ENCODE peak calls at places on chromosome 14, in seven cellular contexts. Y is pancreas, C is cardiac muscle cell, M is spleen, E is ovary, K is esophagus squamous epithelium, T is breast epithelium. Z is an unnamed sample. For H3K4me1, the result is how much of the 10 kb centered on the place peaks cover.

GRCh38 chr14:105193916-105194782 is 13.0 kb upstream of the NUDT14 start:
- DNase-seq in Y (no peak), C (no peak), M (no peak), E (no peak), K (no peak), T (no peak), Z (no peak)

GRCh38 chr14:55052259-55052930 is 948 bp downstream of the MAPK1IP1L start:
- DNase-seq in Y (no peak), C (no peak), M (no peak), E (no peak), K (no peak), T (no peak), Z (no peak)

GRCh38 chr14:71206766-71207371 is 299.6 kb downstream of the PCNX1 start:
- DNase-seq in Y (peak), C (no peak), M (no peak), E (no peak), K (no peak), T (peak), Z (no peak)

GRCh38 chr14:99560946-99561683 is 42.9 kb downstream of the CCDC85C start:
- DNase-seq in Y (peak), C (no peak), M (no peak), E (no peak), K (no peak), T (peak), Z (no peak)

GRCh38 chr14:101369194-101369915 is 191.9 kb upstream of the DIO3 start:
- DNase-seq in Y (no peak), C (no peak), M (no peak), E (peak), K (no peak), T (peak), Z (no peak)

GRCh38 chr14:70692210-70692609 is 50.5 kb downstream of the TTC9 start:
- DNase-seq in Y (no peak), C (no peak), M (no peak), E (no peak), K (no peak), T (peak), Z (no peak)

GRCh38 chr14:93903342-93904184 is 23.6 kb upstream of the FAM181A start:
- DNase-seq in Y (no peak), C (peak), M (no peak), E (no peak), K (no peak), T (no peak), Z (peak)

GRCh38 chr14:67999290-67999689 is 179.7 kb downstream of the RAD51B start:
- DNase-seq in Y (no peak), C (no peak), M (no peak), E (no peak), K (no peak), T (no peak), Z (no peak)

GRCh38 chr14:81323621-81324400 is 76.3 kb downstream of the STON2 start:
- DNase-seq in Y (no peak), C (peak), M (no peak), E (no peak), K (no peak), T (peak), Z (no peak)

GRCh38 chr14:75826599-75826998 is 155.2 kb downstream of the TGFB3 start:
- DNase-seq in Y (no peak), C (no peak), M (no peak), E (no peak), K (no peak), T (no peak), Z (no peak)

DNA sequence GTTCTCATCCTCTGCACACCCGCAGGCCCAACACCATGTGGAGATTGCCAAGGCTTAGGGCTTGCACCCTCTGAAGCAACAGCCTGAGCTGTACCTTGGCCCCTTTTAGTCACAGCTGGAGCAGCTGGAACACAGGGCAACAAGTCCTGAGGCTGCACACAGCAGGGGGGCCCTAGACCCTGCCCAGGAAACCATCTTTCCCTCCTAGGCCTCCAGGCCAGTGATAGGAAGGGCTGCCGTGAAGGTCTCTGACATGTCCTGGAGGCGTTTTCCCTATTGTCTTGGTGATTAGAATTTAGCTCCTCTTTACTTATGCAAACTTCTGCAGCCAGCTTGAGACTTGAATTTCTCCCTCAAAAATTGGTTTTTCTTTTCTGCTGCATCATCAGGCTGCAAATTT is 373.5 kb upstream of the CLEC14A start:
- DNase-seq in Y (no peak), C (no peak), M (no peak), E (no peak), K (no peak), T (no peak), Z (no peak)
- TF ChIP-seq CTCF in Y (no peak), C (no peak), M (no peak), E (no peak), K (no peak), T (no peak), Z (no peak)

GRCh38 chr14:90517431-90517841 is 120.6 kb downstream of the CALM1 start:
- DNase-seq in Y (no peak), C (no peak), M (no peak), E (no peak), K (no peak), T (no peak), Z (no peak)
- H3K4me1 ChIP-seq in Y (under half), C (under half), M (under half), E (under half), K (half or more), T (under half), Z (under half)

GRCh38 chr14:62304172-62304571 is 542.0 kb downstream of the SNAPC1 start:
- DNase-seq in Y (no peak), C (no peak), M (no peak), E (no peak), K (no peak), T (no peak), Z (no peak)
- H3K27ac ChIP-seq in Y (no peak), C (no peak), M (no peak), E (no peak), K (no peak), T (no peak), Z (no peak)

DNA sequence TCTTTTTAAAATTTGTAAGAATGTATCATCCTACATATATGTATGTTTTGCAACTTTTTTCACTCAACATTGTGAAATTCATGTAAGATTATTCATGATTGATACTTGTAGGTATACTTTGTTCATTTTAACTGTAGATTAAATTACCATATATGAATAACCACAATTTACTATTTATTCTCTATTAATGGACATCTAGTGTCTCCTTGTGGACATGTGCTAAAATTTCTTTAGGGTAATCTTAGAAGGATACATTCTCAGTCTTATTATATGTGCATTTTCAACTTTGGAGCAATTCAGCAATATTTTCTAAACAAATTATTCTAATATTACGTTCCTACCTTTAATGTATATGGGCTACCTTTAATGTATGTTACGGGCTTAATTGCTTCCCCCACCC is 192.4 kb downstream of the FUT8 start:
- DNase-seq in Y (no peak), C (no peak), M (no peak), E (no peak), K (no peak), T (no peak), Z (no peak)
- TF ChIP-seq CTCF in Y (no peak), C (no peak), M (no peak), E (no peak), K (peak), T (no peak), Z (peak)

DNA sequence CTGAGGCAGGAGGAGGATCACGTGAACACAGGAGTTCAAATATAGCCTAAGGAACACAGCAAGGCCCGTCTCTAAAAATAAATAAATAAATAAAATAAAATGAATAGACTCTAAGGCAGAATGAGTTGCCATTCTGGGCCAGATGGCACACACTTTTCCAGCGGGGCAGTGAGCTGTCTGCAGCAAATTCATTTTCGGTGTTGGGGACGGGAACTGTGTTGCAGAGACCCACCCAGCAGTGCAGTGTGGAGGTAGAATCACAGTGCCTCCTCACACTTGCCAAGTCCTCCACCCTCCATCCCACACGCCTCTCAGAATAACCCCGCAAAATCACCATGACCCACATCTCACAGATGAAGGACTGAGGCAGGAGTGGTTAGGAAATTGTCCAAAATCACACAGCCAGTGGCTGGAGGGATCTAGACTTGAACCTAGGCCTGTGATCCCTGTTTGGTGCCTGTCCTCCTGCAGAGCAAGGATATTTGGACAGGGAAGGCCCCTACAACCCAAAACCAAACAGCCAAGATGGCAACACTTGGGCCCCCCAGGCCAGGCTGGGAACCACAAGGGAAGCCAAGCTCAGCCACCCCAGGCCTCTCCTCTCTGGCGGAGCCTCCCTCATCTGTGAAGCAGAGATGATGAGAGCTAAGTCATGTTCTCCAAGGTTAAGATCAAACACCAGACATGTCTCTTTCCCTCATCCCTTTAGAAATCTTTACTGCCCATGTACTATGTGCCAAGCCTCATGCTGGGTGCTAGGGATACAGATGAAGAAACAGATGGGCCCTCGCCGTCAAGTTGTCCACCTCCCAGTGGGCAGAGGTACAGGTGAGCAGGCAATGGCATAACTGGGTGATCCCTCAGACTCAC is 152.7 kb downstream of the DPF3 start:
- DNase-seq in Y (no peak), C (no peak), M (no peak), E (no peak), K (no peak), T (no peak), Z (no peak)
- H3K4me1 ChIP-seq in Y (under half), C (half or more), M (under half), E (under half), K (under half), T (under half), Z (under half)

DNA sequence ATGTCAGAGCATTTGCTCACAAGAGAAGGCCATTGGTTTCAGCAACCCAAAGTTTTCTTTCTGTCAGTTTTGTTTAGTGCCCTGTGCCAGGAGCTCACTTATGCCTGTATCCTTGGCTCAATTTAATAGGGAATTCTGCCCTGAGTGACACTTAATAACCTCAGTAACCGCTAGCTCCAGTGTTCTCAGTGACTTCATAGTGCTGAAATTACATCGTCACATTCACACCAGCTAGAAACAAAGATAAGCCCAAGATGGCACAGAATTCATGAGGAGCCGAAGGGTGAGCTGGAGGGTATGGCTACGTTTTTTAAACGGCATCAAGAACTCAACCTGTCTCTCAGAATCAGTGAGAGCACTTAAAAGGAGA is 37.1 kb downstream of the PTGER2 start:
- DNase-seq in Y (no peak), C (peak), M (no peak), E (no peak), K (no peak), T (no peak), Z (no peak)
- H3K27ac ChIP-seq in Y (no peak), C (peak), M (peak), E (no peak), K (peak), T (peak), Z (peak)

GRCh38 chr14:86363576-86363975 is 833.6 kb downstream of the FLRT2 start:
- DNase-seq in Y (no peak), C (no peak), M (no peak), E (no peak), K (no peak), T (no peak), Z (no peak)
- TF ChIP-seq CTCF in Y (no peak), C (no peak), M (no peak), E (no peak), K (no peak), T (no peak), Z (no peak)

GRCh38 chr14:61559641-61560201 is 135.6 kb upstream of the HIF1A start:
- DNase-seq in Y (no peak), C (no peak), M (no peak), E (no peak), K (no peak), T (no peak), Z (no peak)

GRCh38 chr14:61557854-61558253 is 137.5 kb upstream of the HIF1A start:
- DNase-seq in Y (no peak), C (no peak), M (no peak), E (no peak), K (no peak), T (no peak), Z (no peak)

GRCh38 chr14:61556455-61556854 is 138.9 kb upstream of the HIF1A start:
- DNase-seq in Y (no peak), C (no peak), M (no peak), E (no peak), K (no peak), T (no peak), Z (no peak)

GRCh38 chr14:61557262-61557661 is 138.1 kb upstream of the HIF1A start:
- DNase-seq in Y (no peak), C (no peak), M (no peak), E (no peak), K (no peak), T (no peak), Z (no peak)

GRCh38 chr14:61558271-61558670 is 137.0 kb upstream of the HIF1A start:
- DNase-seq in Y (no peak), C (no peak), M (no peak), E (no peak), K (no peak), T (no peak), Z (no peak)
- H3K4me1 ChIP-seq in Y (half or more), C (under half), M (under half), E (under half), K (half or more), T (under half), Z (under half)